ENCODE peak calls at places on chromosomes 11 and 22, in six cellular contexts. One of them, this sample, is unnamed.

GRCh38 chr11:36160115-36160514 is 129.1 kb downstream of the COMMD9 start:
- DNase-seq in H1: no peak
- DNase-seq in neuronal stem cell: no peak
- DNase-seq in mesenchymal stem cell: no peak
- DNase-seq in IMR-90: no peak
- DNase-seq in H9: no peak
- DNase-seq in this sample: no peak

GRCh38 chr11:59141673-59142460 is 789 bp upstream of the FAM111A start:
- DNase-seq in mesenchymal stem cell: no peak
- DNase-seq in neuronal stem cell: no peak
- DNase-seq in IMR-90: peak
- DNase-seq in H1: no peak
- DNase-seq in H9: no peak
- DNase-seq in this sample: no peak

GRCh38 chr11:122095950-122096942 is 19.8 kb downstream of the BLID start:
- DNase-seq in H9: no peak
- DNase-seq in neuronal stem cell: no peak
- DNase-seq in mesenchymal stem cell: peak
- DNase-seq in H1: no peak
- DNase-seq in IMR-90: peak
- DNase-seq in this sample: no peak

GRCh38 chr11:121651267-121651625 is 198.5 kb upstream of the SORL1-AS1 start:
- DNase-seq in mesenchymal stem cell: no peak
- DNase-seq in IMR-90: no peak
- DNase-seq in H9: no peak
- DNase-seq in H1: no peak
- DNase-seq in neuronal stem cell: no peak
- DNase-seq in this sample: no peak

GRCh38 chr22:28023036-28023435 is 104.0 kb upstream of the PITPNB start:
- DNase-seq in neuronal stem cell: no peak
- DNase-seq in H9: no peak
- DNase-seq in IMR-90: no peak
- DNase-seq in mesenchymal stem cell: no peak
- DNase-seq in H1: no peak
- DNase-seq in this sample: no peak

GRCh38 chr11:69140635-69141034 is 15.1 kb upstream of the SMIM38 start:
- DNase-seq in H9: no peak
- DNase-seq in mesenchymal stem cell: no peak
- DNase-seq in neuronal stem cell: no peak
- DNase-seq in IMR-90: no peak
- DNase-seq in H1: no peak
- DNase-seq in this sample: no peak

GRCh38 chr22:46147061-46147460 is 3.3 kb upstream of the PPARA start:
- DNase-seq in mesenchymal stem cell: no peak
- DNase-seq in IMR-90: no peak
- DNase-seq in H1: no peak
- DNase-seq in neuronal stem cell: no peak
- DNase-seq in H9: no peak
- DNase-seq in this sample: no peak

GRCh38 chr11:12008790-12009616 is 577 bp upstream of the DKK3 start:
- DNase-seq in H9: peak
- DNase-seq in H1: no peak
- DNase-seq in neuronal stem cell: peak
- DNase-seq in IMR-90: peak
- DNase-seq in mesenchymal stem cell: peak
- DNase-seq in this sample: no peak

GRCh38 chr11:65112551-65113360 is 1.1 kb downstream of the TM7SF2 start:
- DNase-seq in neuronal stem cell: no peak
- DNase-seq in H1: no peak
- DNase-seq in mesenchymal stem cell: peak
- DNase-seq in IMR-90: peak
- DNase-seq in H9: peak
- DNase-seq in this sample: no peak

GRCh38 chr11:117231637-117232021 is 244 bp downstream of the PCSK7 start:
- DNase-seq in mesenchymal stem cell: no peak
- DNase-seq in H1: no peak
- DNase-seq in neuronal stem cell: no peak
- DNase-seq in H9: no peak
- DNase-seq in IMR-90: no peak
- DNase-seq in this sample: peak

GRCh38 chr11:117230981-117231636 is 764 bp downstream of the PCSK7 start:
- DNase-seq in neuronal stem cell: no peak
- DNase-seq in H1: no peak
- DNase-seq in IMR-90: no peak
- DNase-seq in H9: no peak
- DNase-seq in mesenchymal stem cell: no peak
- DNase-seq in this sample: no peak

GRCh38 chr11:117229411-117229810 is 2.5 kb downstream of the PCSK7 start:
- DNase-seq in neuronal stem cell: no peak
- DNase-seq in H9: no peak
- DNase-seq in H1: no peak
- DNase-seq in IMR-90: no peak
- DNase-seq in mesenchymal stem cell: no peak
- DNase-seq in this sample: no peak

GRCh38 chr11:117229931-117230285 is 2.0 kb downstream of the PCSK7 start:
- DNase-seq in H1: no peak
- DNase-seq in IMR-90: no peak
- DNase-seq in mesenchymal stem cell: no peak
- DNase-seq in neuronal stem cell: no peak
- DNase-seq in H9: no peak
- DNase-seq in this sample: no peak

GRCh38 chr11:117230286-117230961 is 1.4 kb downstream of the PCSK7 start:
- DNase-seq in mesenchymal stem cell: no peak
- DNase-seq in IMR-90: peak
- DNase-seq in neuronal stem cell: no peak
- DNase-seq in H9: no peak
- DNase-seq in H1: no peak
- DNase-seq in this sample: no peak
- H3K14ac ChIP-seq in mesenchymal stem cell: no peak
- H3K14ac ChIP-seq in IMR-90: no peak
- H3K14ac ChIP-seq in neuronal stem cell: no peak
- H3K14ac ChIP-seq in H9: no peak
- H3K14ac ChIP-seq in H1: no peak
- H3K14ac ChIP-seq in this sample: no peak

DNA sequence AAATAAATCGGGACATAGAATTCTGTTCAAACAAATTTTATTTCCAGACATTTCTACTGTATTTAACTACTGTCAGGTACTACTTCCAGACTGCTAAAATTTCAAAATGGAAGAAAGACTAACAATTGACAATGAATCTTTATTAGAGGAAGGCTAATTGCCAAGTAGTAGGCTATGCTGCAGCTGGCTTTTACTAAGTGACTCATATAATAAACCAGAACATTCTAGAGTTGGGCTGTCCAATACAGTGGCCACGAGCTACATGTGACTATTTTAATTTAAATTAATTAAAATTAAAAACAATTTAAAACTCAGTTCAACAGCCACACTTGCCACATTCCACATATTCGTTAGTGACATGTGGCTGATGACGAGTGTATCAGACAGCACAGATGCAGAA is 27.6 kb downstream of the CHKA start:
- DNase-seq in neuronal stem cell: no peak
- DNase-seq in H1: no peak
- DNase-seq in mesenchymal stem cell: no peak
- DNase-seq in H9: no peak
- DNase-seq in IMR-90: no peak
- DNase-seq in this sample: no peak
- H3K14ac ChIP-seq in neuronal stem cell: no peak
- H3K14ac ChIP-seq in H1: no peak
- H3K14ac ChIP-seq in mesenchymal stem cell: no peak
- H3K14ac ChIP-seq in H9: no peak
- H3K14ac ChIP-seq in IMR-90: no peak
- H3K14ac ChIP-seq in this sample: no peak

DNA sequence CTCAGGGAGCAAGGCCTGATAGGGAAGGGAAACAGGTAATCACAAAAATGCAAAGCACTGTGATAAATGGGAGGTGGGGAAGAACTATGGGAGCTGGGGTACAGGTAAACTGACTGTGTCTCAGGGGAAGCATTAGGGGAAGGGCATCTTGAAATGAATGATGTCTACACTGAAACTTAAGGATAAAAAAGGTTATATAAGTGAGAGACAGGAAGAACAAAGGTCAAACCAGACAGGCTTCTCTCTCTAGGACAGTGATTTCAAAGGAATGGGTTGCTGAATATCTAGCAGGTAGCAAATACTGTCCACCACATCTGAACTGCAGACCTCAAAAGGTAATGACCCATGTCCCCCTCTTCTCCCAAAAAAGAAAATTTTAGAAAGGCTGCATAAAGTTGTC is 333.1 kb upstream of the SYN3 start:
- DNase-seq in H9: no peak
- DNase-seq in H1: no peak
- DNase-seq in mesenchymal stem cell: no peak
- DNase-seq in neuronal stem cell: no peak
- DNase-seq in IMR-90: no peak
- DNase-seq in this sample: no peak
- H3K14ac ChIP-seq in H9: no peak
- H3K14ac ChIP-seq in H1: no peak
- H3K14ac ChIP-seq in mesenchymal stem cell: no peak
- H3K14ac ChIP-seq in neuronal stem cell: no peak
- H3K14ac ChIP-seq in IMR-90: no peak
- H3K14ac ChIP-seq in this sample: no peak

DNA sequence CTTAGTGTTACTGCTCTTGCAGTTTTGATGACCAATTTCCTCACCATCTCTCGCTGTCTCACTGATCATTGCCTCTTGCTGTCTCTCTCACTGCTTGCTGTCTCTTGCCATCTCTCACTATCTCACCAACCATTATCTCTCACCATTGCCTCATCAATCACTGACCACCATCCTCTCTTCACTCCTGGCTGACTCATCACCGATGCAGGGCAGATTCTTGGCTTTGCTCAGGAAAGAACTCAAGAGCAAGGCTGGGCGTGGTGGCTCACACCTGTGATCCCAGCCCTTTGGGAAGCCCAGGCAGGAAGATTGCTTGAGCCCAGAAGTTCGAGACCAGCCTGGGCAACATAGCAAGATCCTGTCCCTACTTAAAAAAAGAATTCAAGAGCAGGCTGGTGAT is 66.3 kb upstream of the SYN3 start:
- DNase-seq in H9: no peak
- DNase-seq in IMR-90: no peak
- DNase-seq in neuronal stem cell: no peak
- DNase-seq in mesenchymal stem cell: no peak
- DNase-seq in H1: no peak
- DNase-seq in this sample: no peak
- H3K14ac ChIP-seq in H9: no peak
- H3K14ac ChIP-seq in IMR-90: no peak
- H3K14ac ChIP-seq in neuronal stem cell: no peak
- H3K14ac ChIP-seq in mesenchymal stem cell: no peak
- H3K14ac ChIP-seq in H1: no peak
- H3K14ac ChIP-seq in this sample: no peak

GRCh38 chr22:44680481-44680894 is 21.5 kb upstream of the PRR5 start:
- DNase-seq in neuronal stem cell: no peak
- DNase-seq in H1: no peak
- DNase-seq in H9: no peak
- DNase-seq in mesenchymal stem cell: no peak
- DNase-seq in IMR-90: no peak
- DNase-seq in this sample: no peak

GRCh38 chr22:44683237-44683636 is 18.8 kb upstream of the PRR5 start:
- DNase-seq in IMR-90: no peak
- DNase-seq in H9: no peak
- DNase-seq in mesenchymal stem cell: no peak
- DNase-seq in neuronal stem cell: no peak
- DNase-seq in H1: no peak
- DNase-seq in this sample: no peak

GRCh38 chr22:44683881-44684280 is 18.1 kb upstream of the PRR5 start:
- DNase-seq in H1: no peak
- DNase-seq in H9: no peak
- DNase-seq in IMR-90: no peak
- DNase-seq in neuronal stem cell: no peak
- DNase-seq in mesenchymal stem cell: no peak
- DNase-seq in this sample: no peak

GRCh38 chr22:44684506-44685383 is 17.3 kb upstream of the PRR5 start:
- DNase-seq in H1: peak
- DNase-seq in IMR-90: peak
- DNase-seq in mesenchymal stem cell: peak
- DNase-seq in H9: peak
- DNase-seq in neuronal stem cell: peak
- DNase-seq in this sample: peak

DNA sequence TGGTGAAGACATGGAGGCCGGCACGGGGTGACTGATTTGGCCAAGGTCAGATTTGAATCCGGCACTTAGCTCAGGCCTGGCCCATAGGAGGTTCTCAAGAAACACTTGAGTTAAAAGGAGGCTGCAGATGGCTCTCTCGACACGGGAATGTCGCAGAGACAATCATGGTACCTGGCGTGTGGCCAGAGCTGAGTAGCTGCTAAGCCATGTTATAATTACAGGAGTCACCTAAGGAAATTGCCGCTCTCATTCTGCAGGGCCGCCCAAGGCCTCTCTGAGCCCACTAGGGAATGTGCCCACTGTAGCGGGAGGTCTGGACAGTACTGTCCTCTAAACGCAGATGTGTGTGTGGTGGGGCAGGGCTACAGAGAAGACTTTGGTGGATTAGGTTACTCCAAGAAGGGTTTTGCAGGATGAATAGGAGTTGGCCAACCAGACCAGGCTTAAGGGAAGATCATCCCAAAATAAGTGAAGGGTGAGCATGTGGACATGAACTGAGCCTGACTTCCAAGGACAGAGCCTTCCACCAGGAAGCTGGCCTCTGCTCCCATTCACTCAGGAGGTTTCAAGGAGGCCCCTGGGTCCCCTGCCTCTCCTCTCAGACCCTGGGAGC is 19.3 kb upstream of the PRR5 start:
- DNase-seq in IMR-90: no peak
- DNase-seq in H9: no peak
- DNase-seq in mesenchymal stem cell: no peak
- DNase-seq in H1: no peak
- DNase-seq in neuronal stem cell: no peak
- DNase-seq in this sample: no peak
- H3K14ac ChIP-seq in IMR-90: no peak
- H3K14ac ChIP-seq in H9: no peak
- H3K14ac ChIP-seq in mesenchymal stem cell: no peak
- H3K14ac ChIP-seq in H1: no peak
- H3K14ac ChIP-seq in neuronal stem cell: no peak
- H3K14ac ChIP-seq in this sample: no peak

DNA sequence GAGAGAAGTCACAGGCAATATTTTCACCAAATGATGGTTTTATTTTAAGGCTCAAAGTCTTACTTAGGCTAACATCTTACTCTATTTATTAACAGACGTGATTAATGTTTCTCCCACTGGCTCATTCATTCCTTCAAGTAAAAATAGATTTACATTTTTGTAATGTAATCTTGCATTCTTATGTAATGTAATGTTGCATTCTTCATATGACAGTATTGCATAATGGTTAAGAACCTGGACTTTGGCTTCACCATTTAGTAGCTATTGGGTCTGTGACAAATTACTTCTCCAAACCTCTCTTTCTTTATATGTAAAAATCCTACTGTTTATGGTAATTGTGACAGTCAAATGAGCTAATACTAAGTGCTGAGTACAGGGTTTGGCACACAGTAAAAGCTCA is 3.3 kb upstream of the DIXDC1 start:
- DNase-seq in IMR-90: peak
- DNase-seq in mesenchymal stem cell: no peak
- DNase-seq in H9: no peak
- DNase-seq in neuronal stem cell: no peak
- DNase-seq in H1: no peak
- DNase-seq in this sample: peak
- H3K14ac ChIP-seq in IMR-90: no peak
- H3K14ac ChIP-seq in mesenchymal stem cell: no peak
- H3K14ac ChIP-seq in H9: no peak
- H3K14ac ChIP-seq in neuronal stem cell: no peak
- H3K14ac ChIP-seq in H1: no peak
- H3K14ac ChIP-seq in this sample: no peak